ENCODE peak calls at places on chromosome 19, in four cellular contexts. O, C, H and R are unnamed samples.

GRCh38 chr19:58582985-58583384 is 9.8 kb upstream of the MZF1 start:
- DNase-seq in H (no peak), C (no peak), O (no peak), R (no peak)

GRCh38 chr19:5002143-5002542 is 33.2 kb downstream of the KDM4B start:
- DNase-seq in C (no peak), O (peak), H (no peak), R (no peak)

GRCh38 chr19:11699931-11700794 is 38.6 kb downstream of the ZNF823 start:
- DNase-seq in O (peak), H (no peak), C (no peak), R (peak)

GRCh38 chr19:31350693-31351211 is 1.5 kb upstream of the TSHZ3 start:
- DNase-seq in O (peak), H (peak), C (no peak), R (no peak)

GRCh38 chr19:11598103-11598483 is 810 bp downstream of the ZNF627 start:
- DNase-seq in C (no peak), O (no peak), H (no peak), R (no peak)

GRCh38 chr19:18373892-18374629 is 11.9 kb upstream of the GDF15 start:
- DNase-seq in C (no peak), H (peak), O (peak), R (peak)

GRCh38 chr19:38793186-38793585 is 4.2 kb downstream of the LGALS7B start:
- DNase-seq in H (no peak), C (no peak), O (no peak), R (no peak)

GRCh38 chr19:17405250-17406038 is at the start of gene BST2:
- DNase-seq in O (peak), H (peak), C (peak), R (no peak)

GRCh38 chr19:703651-704446 is 4.9 kb upstream of the PALM start:
- DNase-seq in O (no peak), H (peak), C (peak), R (peak)